ENCODE peak calls at places on chromosomes 7 and 10, in eight cellular contexts. P is prostate gland, D is GM12865, H is hepatocyte, O is spleen, A is A549, Z is SK-N-SH, T is heart left ventricle. K is an unnamed sample.

GRCh38 chr10:59019603-59020002 is 156.8 kb upstream of the PHYHIPL start:
- DNase-seq in P (no peak), D (no peak), H (no peak), O (no peak), A (no peak), Z (no peak), T (no peak), K (no peak)

GRCh38 chr7:151769189-151769821 is 107.6 kb downstream of the PRKAG2 start:
- DNase-seq in P (no peak), D (peak), H (no peak), O (peak), A (no peak), Z (no peak), T (no peak), K (no peak)

GRCh38 chr7:24831240-24831639 is 74.0 kb upstream of the GSDME start:
- DNase-seq in P (no peak), D (no peak), H (no peak), O (no peak), A (no peak), Z (no peak), T (no peak), K (no peak)

GRCh38 chr7:150978136-150978789 is at the start of gene KCNH2:
- DNase-seq in P (no peak), D (no peak), H (peak), O (no peak), A (peak), Z (peak), T (peak), K (no peak)

GRCh38 chr10:93917064-93917391 is 23.2 kb downstream of the SLC35G1 start:
- DNase-seq in P (no peak), D (no peak), H (peak), O (no peak), A (no peak), Z (no peak), T (no peak), K (no peak)

GRCh38 chr7:31121641-31122040 is 69.5 kb downstream of the ADCYAP1R1 start:
- DNase-seq in P (peak), D (no peak), H (no peak), O (no peak), A (no peak), Z (no peak), T (no peak), K (no peak)

GRCh38 chr10:4470231-4470840 is 355.7 kb upstream of the AKR1E2 start:
- DNase-seq in P (no peak), D (no peak), H (no peak), O (no peak), A (no peak), Z (no peak), T (no peak), K (no peak)

GRCh38 chr7:127858915-127859189 is 172.4 kb downstream of the LRRC4 start:
- DNase-seq in P (no peak), D (peak), H (no peak), O (no peak), A (no peak), Z (no peak), T (no peak), K (no peak)

GRCh38 chr7:32218741-32219283 is 148.6 kb upstream of the PDE1C start:
- DNase-seq in P (no peak), D (no peak), H (no peak), O (no peak), A (no peak), Z (no peak), T (no peak), K (no peak)

DNA sequence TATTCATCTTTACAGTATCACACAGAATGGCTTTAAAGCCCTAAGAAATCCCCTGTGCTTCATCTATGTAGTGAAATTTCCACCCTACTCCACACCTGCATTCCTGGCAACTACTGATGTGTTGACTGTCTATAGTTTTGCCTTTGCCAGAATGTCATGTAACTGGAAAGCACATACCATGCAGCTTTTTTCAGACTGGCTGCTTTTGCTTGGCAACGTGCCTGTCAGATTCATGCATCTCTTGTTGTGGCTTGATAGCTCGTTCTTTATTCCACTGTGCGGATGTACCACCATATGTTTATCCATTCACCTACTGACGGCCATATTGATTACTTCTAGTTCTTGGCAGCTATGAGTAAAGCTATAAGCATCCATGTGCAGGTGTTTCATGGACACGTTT is 30.6 kb downstream of the RBM17 start:
- DNase-seq in P (no peak), D (peak), H (no peak), O (no peak), A (no peak), Z (no peak), T (no peak), K (no peak)
- H3K4me3 ChIP-seq in P (no peak), D (no peak), H (no peak), O (no peak), A (no peak), Z (no peak), T (no peak), K (no peak)

GRCh38 chr10:24249829-24250415 is 41.0 kb downstream of the KIAA1217 start:
- DNase-seq in P (peak), D (no peak), H (peak), O (no peak), A (no peak), Z (no peak), T (no peak), K (no peak)
- TF ChIP-seq CTCF in P (no peak), D (no peak), H (no peak), O (no peak), A (no peak), Z (no peak), T (no peak), K (no peak)

GRCh38 chr10:101123815-101124617 is 7.1 kb upstream of the TLX1 start:
- DNase-seq in P (no peak), D (no peak), H (no peak), O (no peak), A (no peak), Z (peak), T (no peak), K (no peak)

GRCh38 chr10:101124933-101125332 is 6.2 kb upstream of the TLX1 start:
- DNase-seq in P (no peak), D (no peak), H (no peak), O (no peak), A (no peak), Z (no peak), T (no peak), K (no peak)

GRCh38 chr10:101121661-101122045 is 9.4 kb upstream of the TLX1 start:
- DNase-seq in P (no peak), D (no peak), H (no peak), O (peak), A (no peak), Z (peak), T (no peak), K (no peak)

GRCh38 chr10:101122270-101123084 is 8.6 kb upstream of the TLX1 start:
- DNase-seq in P (no peak), D (no peak), H (no peak), O (peak), A (no peak), Z (peak), T (no peak), K (no peak)

GRCh38 chr10:101123085-101123814 is 7.8 kb upstream of the TLX1 start:
- DNase-seq in P (no peak), D (no peak), H (no peak), O (no peak), A (no peak), Z (peak), T (no peak), K (no peak)
- H3K4me3 ChIP-seq in P (no peak), D (no peak), H (no peak), O (no peak), A (no peak), Z (peak), T (peak), K (no peak)

DNA sequence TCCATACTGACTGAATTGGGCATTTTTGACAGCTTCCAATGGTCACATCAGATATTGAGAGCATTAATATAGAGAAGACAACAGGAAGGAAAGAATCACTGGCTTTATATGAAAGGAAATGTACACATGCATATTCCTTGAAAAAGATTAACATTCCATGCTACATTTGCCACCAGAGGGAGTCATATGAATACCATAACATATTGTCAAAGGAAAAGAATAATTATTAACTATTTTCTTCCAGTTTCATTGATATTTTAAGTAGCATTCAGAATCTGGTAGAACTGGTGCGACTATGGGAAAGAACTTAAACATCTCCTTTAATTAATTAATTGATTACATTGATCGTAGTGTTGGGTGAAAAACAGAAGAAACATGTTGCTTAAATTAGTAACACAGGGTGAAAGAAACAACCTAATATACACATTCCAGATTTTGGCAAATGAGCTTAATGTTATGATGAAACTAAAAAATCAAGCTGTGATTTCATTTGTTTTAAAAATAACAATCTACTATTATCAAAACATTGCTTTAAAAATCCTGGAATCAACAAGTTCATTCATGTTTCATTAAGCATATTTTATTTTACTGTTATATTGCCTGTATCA is 71.5 kb downstream of the GPR85 start:
- DNase-seq in P (no peak), D (peak), H (peak), O (no peak), A (peak), Z (peak), T (no peak), K (peak)
- TF ChIP-seq CTCF in P (peak), D (no peak), H (peak), O (no peak), A (peak), Z (peak), T (peak), K (peak)

K was measured in LNCaP clone FGC.